ENCODE peak calls at places on chromosomes 3 and 15, in eight cellular contexts. One of them, this sample, is unnamed.
A peak's percentile ranks its signal among the peaks of the same experiment; 100 is the strongest.

GRCh38 chr3:31423522-31423921 is 109.2 kb upstream of the STT3B start:
- DNase-seq in heart left ventricle: no peak
- DNase-seq in adrenal gland: peak; percentile 79
- DNase-seq in esophagus muscularis mucosa: no peak
- DNase-seq in breast epithelium: no peak
- DNase-seq in lower leg skin: no peak
- DNase-seq in GM12891: no peak
- DNase-seq in A549: no peak
- DNase-seq in this sample: no peak

GRCh38 chr15:41116872-41117242 is 777 bp upstream of the INO80 start:
- DNase-seq in heart left ventricle: no peak
- DNase-seq in GM12891: no peak
- DNase-seq in esophagus muscularis mucosa: no peak
- DNase-seq in adrenal gland: no peak
- DNase-seq in lower leg skin: no peak
- DNase-seq in breast epithelium: no peak
- DNase-seq in A549: no peak
- DNase-seq in this sample: no peak

GRCh38 chr3:152229692-152230091 is 39.0 kb upstream of the MBNL1 start:
- DNase-seq in breast epithelium: no peak
- DNase-seq in esophagus muscularis mucosa: no peak
- DNase-seq in A549: peak; percentile 16
- DNase-seq in heart left ventricle: no peak
- DNase-seq in lower leg skin: no peak
- DNase-seq in adrenal gland: no peak
- DNase-seq in GM12891: no peak
- DNase-seq in this sample: no peak

GRCh38 chr3:71733319-71733718 is 8.1 kb upstream of the EIF4E3 start:
- DNase-seq in adrenal gland: no peak
- DNase-seq in A549: no peak
- DNase-seq in breast epithelium: no peak
- DNase-seq in esophagus muscularis mucosa: no peak
- DNase-seq in GM12891: no peak
- DNase-seq in heart left ventricle: no peak
- DNase-seq in lower leg skin: no peak
- DNase-seq in this sample: no peak

GRCh38 chr3:106590259-106590658 is 721.4 kb upstream of the CBLB start:
- DNase-seq in esophagus muscularis mucosa: no peak
- DNase-seq in lower leg skin: no peak
- DNase-seq in adrenal gland: no peak
- DNase-seq in heart left ventricle: no peak
- DNase-seq in A549: no peak
- DNase-seq in GM12891: no peak
- DNase-seq in breast epithelium: no peak
- DNase-seq in this sample: no peak

GRCh38 chr3:53682807-53683206 is 163.4 kb downstream of the CHDH start:
- DNase-seq in adrenal gland: no peak
- DNase-seq in GM12891: no peak
- DNase-seq in A549: no peak
- DNase-seq in esophagus muscularis mucosa: no peak
- DNase-seq in breast epithelium: no peak
- DNase-seq in heart left ventricle: no peak
- DNase-seq in lower leg skin: no peak
- DNase-seq in this sample: no peak

GRCh38 chr3:46930176-46930944 is 46.2 kb downstream of the CCDC12 start:
- DNase-seq in GM12891: no peak
- DNase-seq in adrenal gland: peak; percentile 50
- DNase-seq in esophagus muscularis mucosa: no peak
- DNase-seq in heart left ventricle: no peak
- DNase-seq in lower leg skin: no peak
- DNase-seq in breast epithelium: peak; percentile 12
- DNase-seq in A549: no peak
- DNase-seq in this sample: no peak

GRCh38 chr3:196127308-196128040 is 45.6 kb upstream of the TFRC start:
- DNase-seq in GM12891: no peak
- DNase-seq in A549: no peak
- DNase-seq in adrenal gland: no peak
- DNase-seq in heart left ventricle: no peak
- DNase-seq in breast epithelium: no peak
- DNase-seq in esophagus muscularis mucosa: no peak
- DNase-seq in lower leg skin: no peak
- DNase-seq in this sample: no peak

GRCh38 chr3:30034246-30034991 is 572.0 kb upstream of the TGFBR2 start:
- DNase-seq in adrenal gland: no peak
- DNase-seq in esophagus muscularis mucosa: no peak
- DNase-seq in lower leg skin: no peak
- DNase-seq in breast epithelium: no peak
- DNase-seq in A549: no peak
- DNase-seq in heart left ventricle: no peak
- DNase-seq in GM12891: no peak
- DNase-seq in this sample: no peak

GRCh38 chr3:58640700-58641372 is 25.7 kb downstream of the FAM3D start:
- DNase-seq in heart left ventricle: peak; percentile 79
- DNase-seq in adrenal gland: peak; percentile 77
- DNase-seq in lower leg skin: peak; percentile 31
- DNase-seq in A549: peak; percentile 61
- DNase-seq in esophagus muscularis mucosa: no peak
- DNase-seq in GM12891: peak; percentile 72
- DNase-seq in breast epithelium: peak; percentile 76
- DNase-seq in this sample: peak; percentile 70

GRCh38 chr3:78757734-78758133 is 1010.1 kb downstream of the ROBO1 start:
- DNase-seq in esophagus muscularis mucosa: no peak
- DNase-seq in breast epithelium: no peak
- DNase-seq in A549: no peak
- DNase-seq in lower leg skin: no peak
- DNase-seq in adrenal gland: no peak
- DNase-seq in GM12891: no peak
- DNase-seq in heart left ventricle: no peak
- DNase-seq in this sample: no peak

GRCh38 chr3:73924063-73924462 is 299.3 kb upstream of the PDZRN3 start:
- DNase-seq in lower leg skin: no peak
- DNase-seq in GM12891: no peak
- DNase-seq in adrenal gland: no peak
- DNase-seq in A549: no peak
- DNase-seq in heart left ventricle: no peak
- DNase-seq in esophagus muscularis mucosa: no peak
- DNase-seq in breast epithelium: no peak
- DNase-seq in this sample: no peak

GRCh38 chr3:43695443-43695842 is 4.7 kb downstream of the ABHD5 start:
- DNase-seq in GM12891: no peak
- DNase-seq in breast epithelium: no peak
- DNase-seq in A549: no peak
- DNase-seq in lower leg skin: no peak
- DNase-seq in heart left ventricle: no peak
- DNase-seq in esophagus muscularis mucosa: no peak
- DNase-seq in adrenal gland: peak; percentile 16
- DNase-seq in this sample: no peak

GRCh38 chr3:10417849-10418248 is 87.5 kb downstream of the ATP2B2 start:
- DNase-seq in breast epithelium: no peak
- DNase-seq in esophagus muscularis mucosa: no peak
- DNase-seq in lower leg skin: no peak
- DNase-seq in GM12891: no peak
- DNase-seq in A549: peak; percentile 54
- DNase-seq in heart left ventricle: no peak
- DNase-seq in adrenal gland: peak; percentile 19
- DNase-seq in this sample: no peak

GRCh38 chr3:141530133-141530768 is 43.4 kb downstream of the RASA2 start:
- DNase-seq in lower leg skin: no peak
- DNase-seq in A549: peak; percentile 10
- DNase-seq in adrenal gland: no peak
- DNase-seq in GM12891: no peak
- DNase-seq in heart left ventricle: no peak
- DNase-seq in esophagus muscularis mucosa: no peak
- DNase-seq in breast epithelium: no peak
- DNase-seq in this sample: no peak

GRCh38 chr15:93159892-93160398 is 70.9 kb upstream of the RGMA start:
- DNase-seq in GM12891: no peak
- DNase-seq in lower leg skin: no peak
- DNase-seq in A549: no peak
- DNase-seq in adrenal gland: no peak
- DNase-seq in esophagus muscularis mucosa: no peak
- DNase-seq in breast epithelium: no peak
- DNase-seq in heart left ventricle: no peak
- DNase-seq in this sample: no peak

GRCh38 chr3:176590722-176591121 is 606.6 kb downstream of the TBL1XR1 start:
- DNase-seq in breast epithelium: no peak
- DNase-seq in heart left ventricle: no peak
- DNase-seq in esophagus muscularis mucosa: no peak
- DNase-seq in lower leg skin: no peak
- DNase-seq in adrenal gland: no peak
- DNase-seq in GM12891: no peak
- DNase-seq in A549: no peak
- DNase-seq in this sample: no peak

DNA sequence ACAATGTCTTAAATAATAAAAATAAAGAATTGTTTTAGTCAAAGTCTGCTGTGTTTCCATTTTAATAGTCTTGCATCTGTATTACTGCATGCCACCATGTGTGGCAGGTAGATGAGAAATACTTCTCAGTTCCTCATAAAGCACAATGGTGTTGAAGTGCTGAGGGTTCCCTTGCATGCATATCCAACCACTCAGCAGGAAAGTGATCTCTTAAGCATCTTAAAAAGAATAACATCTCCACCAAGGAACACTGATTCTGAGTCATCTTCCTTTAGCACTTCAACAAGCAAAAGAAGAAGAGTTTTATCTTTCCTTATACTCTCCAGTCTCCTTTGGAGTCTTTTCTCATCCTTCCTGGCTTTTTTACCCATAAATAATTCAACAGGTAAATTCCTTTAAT is 602.0 kb downstream of the TBL1XR1 start:
- DNase-seq in esophagus muscularis mucosa: no peak
- DNase-seq in A549: no peak
- DNase-seq in heart left ventricle: no peak
- DNase-seq in lower leg skin: no peak
- DNase-seq in adrenal gland: no peak
- DNase-seq in GM12891: no peak
- DNase-seq in breast epithelium: no peak
- DNase-seq in this sample: no peak
- TF ChIP-seq POLR2A in esophagus muscularis mucosa: no peak
- TF ChIP-seq POLR2A in A549: no peak
- TF ChIP-seq POLR2A in heart left ventricle: no peak
- TF ChIP-seq POLR2A in lower leg skin: no peak
- TF ChIP-seq POLR2A in adrenal gland: no peak
- TF ChIP-seq POLR2A in GM12891: no peak
- TF ChIP-seq POLR2A in breast epithelium: no peak
- TF ChIP-seq POLR2A in this sample: no peak

GRCh38 chr15:90883971-90884718 is at the start of gene FES:
- DNase-seq in GM12891: no peak
- DNase-seq in breast epithelium: peak; percentile 65
- DNase-seq in lower leg skin: no peak
- DNase-seq in adrenal gland: peak; percentile 50
- DNase-seq in esophagus muscularis mucosa: no peak
- DNase-seq in heart left ventricle: peak; percentile 86
- DNase-seq in A549: no peak
- DNase-seq in this sample: no peak
- TF ChIP-seq POLR2A in GM12891: no peak
- TF ChIP-seq POLR2A in breast epithelium: no peak
- TF ChIP-seq POLR2A in lower leg skin: no peak
- TF ChIP-seq POLR2A in adrenal gland: peak; percentile 51
- TF ChIP-seq POLR2A in esophagus muscularis mucosa: peak; percentile 17
- TF ChIP-seq POLR2A in heart left ventricle: no peak
- TF ChIP-seq POLR2A in A549: no peak
- TF ChIP-seq POLR2A in this sample: no peak

DNA sequence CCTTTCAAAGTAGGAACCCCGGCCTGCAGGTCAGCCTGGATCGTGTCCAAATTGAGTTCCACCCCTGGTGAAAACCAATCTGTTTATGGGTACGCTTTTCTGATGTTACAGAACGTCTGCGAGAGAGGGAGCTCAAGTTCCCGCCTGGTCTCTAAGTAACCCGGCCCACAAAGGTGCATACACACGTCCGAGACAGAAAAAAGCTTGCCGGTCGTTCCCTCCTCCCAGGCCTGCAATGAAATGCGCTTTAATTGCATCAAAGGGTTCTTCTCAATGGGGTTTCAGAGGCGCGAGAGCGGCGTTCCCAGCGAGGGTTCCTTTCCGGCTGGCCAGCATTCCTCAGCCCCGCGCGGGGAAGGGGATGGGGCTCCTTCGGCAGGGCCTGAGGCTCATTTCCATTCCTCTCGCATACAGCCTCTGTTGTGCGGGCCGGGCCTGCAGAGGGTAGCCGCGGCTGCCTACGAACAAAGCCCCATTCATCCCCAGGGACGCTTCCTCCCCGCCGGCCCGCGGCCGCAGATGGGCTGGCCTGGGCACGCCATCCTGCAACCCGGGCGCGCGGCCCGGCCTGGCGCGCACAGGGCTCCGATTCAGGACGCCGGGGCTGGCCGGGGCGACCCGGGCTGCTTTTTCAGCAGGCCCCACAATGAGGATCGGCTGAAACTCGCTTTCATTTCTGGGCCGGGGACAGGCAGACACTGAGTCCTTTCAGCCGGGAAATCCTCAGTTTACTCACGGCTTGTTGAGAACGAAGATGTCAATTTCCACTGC is 138.3 kb downstream of the TMCO5A start:
- DNase-seq in A549: peak; percentile 81
- DNase-seq in lower leg skin: peak; percentile 49
- DNase-seq in heart left ventricle: peak; percentile 76
- DNase-seq in breast epithelium: peak; percentile 78
- DNase-seq in GM12891: peak; percentile 18
- DNase-seq in esophagus muscularis mucosa: no peak
- DNase-seq in adrenal gland: peak; percentile 65
- DNase-seq in this sample: no peak
- TF ChIP-seq POLR2A in A549: peak; percentile 21
- TF ChIP-seq POLR2A in lower leg skin: no peak
- TF ChIP-seq POLR2A in heart left ventricle: no peak
- TF ChIP-seq POLR2A in breast epithelium: peak; percentile 21
- TF ChIP-seq POLR2A in GM12891: no peak
- TF ChIP-seq POLR2A in esophagus muscularis mucosa: no peak
- TF ChIP-seq POLR2A in adrenal gland: peak; percentile 52
- TF ChIP-seq POLR2A in this sample: no peak

GRCh38 chr15:74270155-74270554 is 34.0 kb downstream of the CCDC33 start:
- DNase-seq in esophagus muscularis mucosa: no peak
- DNase-seq in adrenal gland: no peak
- DNase-seq in lower leg skin: no peak
- DNase-seq in A549: no peak
- DNase-seq in breast epithelium: no peak
- DNase-seq in GM12891: no peak
- DNase-seq in heart left ventricle: no peak
- DNase-seq in this sample: no peak

GRCh38 chr15:74274485-74275038 is 38.4 kb downstream of the CCDC33 start:
- DNase-seq in GM12891: no peak
- DNase-seq in adrenal gland: no peak
- DNase-seq in esophagus muscularis mucosa: no peak
- DNase-seq in A549: no peak
- DNase-seq in lower leg skin: no peak
- DNase-seq in breast epithelium: no peak
- DNase-seq in heart left ventricle: no peak
- DNase-seq in this sample: no peak

GRCh38 chr15:74272812-74273211 is 36.7 kb downstream of the CCDC33 start:
- DNase-seq in heart left ventricle: no peak
- DNase-seq in GM12891: no peak
- DNase-seq in esophagus muscularis mucosa: no peak
- DNase-seq in A549: no peak
- DNase-seq in breast epithelium: no peak
- DNase-seq in adrenal gland: no peak
- DNase-seq in lower leg skin: no peak
- DNase-seq in this sample: no peak

GRCh38 chr15:74269362-74270035 is 33.4 kb downstream of the CCDC33 start:
- DNase-seq in adrenal gland: no peak
- DNase-seq in breast epithelium: no peak
- DNase-seq in lower leg skin: no peak
- DNase-seq in GM12891: no peak
- DNase-seq in A549: no peak
- DNase-seq in esophagus muscularis mucosa: no peak
- DNase-seq in heart left ventricle: no peak
- DNase-seq in this sample: no peak

GRCh38 chr15:74270854-74271520 is 34.9 kb downstream of the CCDC33 start:
- DNase-seq in GM12891: no peak
- DNase-seq in esophagus muscularis mucosa: no peak
- DNase-seq in heart left ventricle: no peak
- DNase-seq in lower leg skin: no peak
- DNase-seq in A549: no peak
- DNase-seq in adrenal gland: no peak
- DNase-seq in breast epithelium: no peak
- DNase-seq in this sample: no peak
- TF ChIP-seq POLR2A in GM12891: no peak
- TF ChIP-seq POLR2A in esophagus muscularis mucosa: no peak
- TF ChIP-seq POLR2A in heart left ventricle: no peak
- TF ChIP-seq POLR2A in lower leg skin: no peak
- TF ChIP-seq POLR2A in A549: no peak
- TF ChIP-seq POLR2A in adrenal gland: no peak
- TF ChIP-seq POLR2A in breast epithelium: no peak
- TF ChIP-seq POLR2A in this sample: no peak

This sample was measured in GM12892.